ENCODE peak calls at places on chromosomes 12 and 14, in four cellular contexts. T is heart left ventricle; K is ovary; X is CD8-positive, alpha-beta T cell. M is an unnamed sample.

GRCh38 chr12:124233041-124233836 is 61.7 kb upstream of the RFLNA start:
- DNase-seq in T (no peak), X (no peak), K (no peak), M (no peak)

GRCh38 chr12:43957732-43958131 is 121.9 kb downstream of the TMEM117 start:
- DNase-seq in T (no peak), K (no peak), X (no peak), M (no peak)

GRCh38 chr12:123928274-123928865 is 44.3 kb downstream of the CCDC92 start:
- DNase-seq in T (no peak), K (no peak), X (no peak), M (no peak)

GRCh38 chr14:35532783-35533356 is 1.1 kb upstream of the INSM2 start:
- DNase-seq in K (no peak), X (no peak), T (no peak), M (no peak)

GRCh38 chr12:68871899-68872298 is 61.1 kb downstream of the CPM start:
- DNase-seq in K (no peak), T (no peak), X (no peak), M (no peak)

GRCh38 chr12:24948452-24948815 is 467 bp downstream of the BCAT1 start:
- DNase-seq in X (no peak), T (no peak), K (no peak), M (no peak)

GRCh38 chr12:83784298-83784890 is 1097.7 kb downstream of the TMTC2 start:
- DNase-seq in X (no peak), T (no peak), K (no peak), M (no peak)

GRCh38 chr12:112823582-112824149 is 32.1 kb downstream of the RPH3A start:
- DNase-seq in X (no peak), K (no peak), T (no peak), M (no peak)

GRCh38 chr12:94545937-94546771 is 86.5 kb upstream of the CEP83 start:
- DNase-seq in X (no peak), K (peak), T (no peak), M (no peak)

GRCh38 chr12:2834581-2835491 is at the start of gene NRIP2:
- DNase-seq in T (peak), X (no peak), K (peak), M (no peak)
- H3K27ac ChIP-seq in T (peak), X (no peak), K (peak), M (peak)

DNA sequence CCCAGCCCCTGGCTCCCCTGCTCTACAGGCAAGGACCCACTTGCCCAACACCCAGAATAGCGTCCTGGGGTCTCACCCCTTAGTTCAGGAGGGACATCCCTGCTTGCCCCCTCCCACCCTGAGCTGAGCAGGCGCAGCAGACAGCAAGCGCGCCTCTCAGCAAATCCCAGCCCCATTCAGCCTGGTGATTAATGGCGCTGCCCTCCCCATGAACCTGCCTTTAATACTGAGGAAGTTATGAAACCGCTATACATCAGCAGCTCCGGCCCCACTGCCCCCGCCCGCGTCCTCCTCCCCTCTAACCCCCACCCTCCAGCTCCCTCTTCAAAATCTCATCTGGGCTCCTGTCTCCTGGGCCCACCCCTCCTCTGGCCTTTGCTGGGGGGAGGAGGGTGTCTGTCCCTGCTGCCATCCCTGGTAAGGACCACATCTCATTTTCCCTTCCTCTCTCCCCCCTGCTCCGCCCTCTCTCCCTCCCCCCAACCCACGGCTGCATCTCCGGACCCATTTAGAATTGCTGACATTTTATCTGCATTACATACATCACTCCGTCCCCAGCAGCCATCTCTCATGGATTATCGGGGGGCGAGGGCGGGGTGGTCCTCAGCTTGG is 7.1 kb upstream of the SMUG1 start:
- DNase-seq in T (no peak), X (no peak), K (no peak), M (no peak)
- H3K4me3 ChIP-seq in T (no peak), X (no peak), K (no peak), M (no peak)

DNA sequence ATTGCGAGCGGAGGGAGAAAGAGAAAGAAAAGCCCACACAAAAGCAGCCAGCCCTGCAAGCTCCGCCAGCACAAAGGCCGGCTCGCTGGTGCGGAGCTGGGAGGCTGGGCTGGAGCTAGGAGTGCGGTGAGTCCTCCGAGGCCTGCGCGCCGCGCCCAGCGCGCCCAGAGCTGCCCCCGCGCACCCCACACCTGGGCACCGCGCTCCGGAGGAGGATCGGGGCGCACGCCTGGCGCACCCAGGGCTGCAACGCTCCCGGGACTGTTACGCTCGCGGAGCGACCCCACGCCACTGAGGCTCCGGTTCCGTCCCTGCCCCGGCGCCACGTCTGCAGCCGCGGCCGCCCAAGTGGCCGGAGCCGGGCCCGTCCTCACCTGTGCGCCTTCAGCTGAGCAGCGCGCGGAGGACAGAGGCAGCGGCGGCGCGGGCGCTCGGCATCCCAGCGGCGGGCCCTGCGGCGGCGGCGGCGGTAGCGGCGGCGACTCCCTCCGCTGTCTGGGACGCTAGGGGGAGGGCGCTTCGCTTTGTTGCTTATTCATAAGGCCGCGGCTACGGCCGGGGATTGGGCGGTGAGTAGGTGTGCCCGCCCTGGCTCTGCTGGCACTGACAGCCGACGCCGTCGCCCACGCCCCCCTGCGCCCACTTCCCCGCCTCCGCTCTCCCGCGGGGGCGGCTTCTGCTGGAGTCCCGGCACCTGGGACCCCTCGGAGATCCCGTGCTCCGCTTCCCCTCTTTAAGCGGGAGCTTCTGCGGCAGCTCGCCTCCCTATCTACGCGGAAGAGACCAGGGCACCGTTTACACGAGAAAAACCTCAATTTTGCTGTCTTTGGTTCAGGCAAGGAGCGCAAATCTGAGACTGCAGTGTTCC is at the start of gene ARMH4:
- DNase-seq in T (peak), X (peak), K (peak), M (peak)
- TF ChIP-seq CTCF in T (peak), X (no peak), K (peak), M (peak)

GRCh38 chr14:68564826-68565760 is 227.8 kb downstream of the ZFP36L1 start:
- DNase-seq in T (no peak), X (no peak), K (no peak), M (no peak)
- H3K27ac ChIP-seq in T (peak), X (no peak), K (peak), M (peak)

GRCh38 chr14:59190372-59190771 is 1.9 kb downstream of the DAAM1 start:
- DNase-seq in X (no peak), T (no peak), K (no peak), M (no peak)
- H3K4me3 ChIP-seq in X (peak), T (peak), K (peak), M (peak)

GRCh38 chr14:75913183-75913582 is 68.6 kb downstream of the TGFB3 start:
- DNase-seq in T (no peak), K (no peak), X (no peak), M (no peak)
- TF ChIP-seq CTCF in T (no peak), K (no peak), X (no peak), M (no peak)

DNA sequence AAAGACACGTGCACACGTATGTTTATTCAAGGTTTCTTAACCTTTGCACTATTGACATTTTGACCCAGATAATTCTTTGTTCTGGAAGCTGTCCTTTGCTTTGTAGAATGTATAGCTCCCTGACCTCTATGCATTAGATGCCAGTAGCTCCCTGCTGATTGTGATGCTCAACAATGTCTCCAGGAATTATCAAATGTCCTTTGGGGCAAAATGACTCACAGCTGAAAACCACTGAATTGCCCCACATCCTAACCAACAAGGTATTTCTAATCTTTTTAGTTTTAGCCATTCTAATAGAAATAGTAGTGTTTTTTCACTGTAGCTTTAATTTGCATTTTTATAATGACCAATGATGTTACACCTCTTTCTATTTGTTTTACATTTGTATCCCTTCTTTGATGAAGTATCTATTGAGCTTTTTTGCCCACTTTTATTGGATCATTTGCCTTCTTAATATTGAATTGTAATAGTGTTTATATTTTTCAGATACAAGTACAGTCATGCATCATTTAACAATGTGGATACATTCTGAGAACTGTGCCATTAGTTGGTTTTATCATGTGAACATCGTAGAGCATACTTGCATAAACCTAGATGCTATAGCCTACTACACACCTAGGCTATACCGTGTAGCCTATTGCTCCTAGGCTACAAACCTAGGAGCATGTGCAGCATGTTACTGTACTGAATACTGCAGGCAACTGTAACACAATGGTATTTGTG is 10.3 kb upstream of the NOPCHAP1 start:
- DNase-seq in T (no peak), K (no peak), X (no peak), M (no peak)
- H3K27ac ChIP-seq in T (no peak), K (no peak), X (no peak), M (no peak)

DNA sequence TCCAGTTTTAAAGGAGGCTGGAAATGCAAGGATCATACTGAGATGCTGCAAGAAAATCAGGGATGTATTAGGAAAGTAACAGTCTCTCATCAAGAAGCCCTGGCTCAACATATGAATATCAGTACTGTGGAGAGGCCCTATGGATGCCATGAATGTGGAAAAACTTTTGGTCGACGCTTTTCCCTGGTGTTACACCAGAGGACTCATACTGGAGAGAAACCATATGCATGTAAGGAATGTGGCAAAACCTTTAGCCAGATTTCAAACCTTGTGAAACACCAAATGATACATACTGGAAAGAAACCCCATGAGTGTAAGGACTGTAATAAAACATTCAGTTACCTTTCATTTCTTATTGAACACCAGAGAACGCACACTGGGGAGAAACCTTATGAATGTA is 24.5 kb downstream of the ZNF891 start:
- DNase-seq in K (no peak), X (no peak), T (no peak), M (no peak)
- H3K4me3 ChIP-seq in K (no peak), X (peak), T (no peak), M (no peak)